ENCODE peak calls at places on chromosomes 7 and 10, in six cellular contexts. Q, H, O, N, W and Y are unnamed samples. For H3K36me3, the result is how much of the 10 kb centered on the place peaks cover.

GRCh38 chr7:50791921-50792341 is 9.2 kb upstream of the GRB10 start:
- DNase-seq in O (peak), W (no peak), Q (peak), H (no peak), N (peak), Y (peak)

GRCh38 chr7:22291979-22292378 is 65.0 kb downstream of the RAPGEF5 start:
- DNase-seq in W (no peak), O (no peak), Q (no peak), N (no peak), H (no peak), Y (no peak)

GRCh38 chr10:61795551-61795950 is 105.9 kb upstream of the ARID5B start:
- DNase-seq in Q (no peak), O (peak), W (no peak), H (no peak), N (no peak), Y (no peak)

GRCh38 chr10:35195361-35196306 is 69.0 kb downstream of the CREM start:
- DNase-seq in N (peak), Q (peak), W (peak), O (peak), H (no peak), Y (peak)

GRCh38 chr10:79116801-79117723 is 48.3 kb downstream of the ZMIZ1 start:
- DNase-seq in W (peak), Q (no peak), H (no peak), O (peak), N (peak), Y (no peak)

GRCh38 chr10:6473901-6474370 is 106.1 kb downstream of the PRKCQ start:
- DNase-seq in O (peak), W (peak), H (no peak), N (peak), Q (no peak), Y (peak)

GRCh38 chr10:92699518-92700272 is 9.9 kb downstream of the HHEX start:
- DNase-seq in O (peak), Q (peak), W (no peak), H (peak), N (peak), Y (peak)

GRCh38 chr7:108299251-108300014 is 156.8 kb downstream of the NRCAM start:
- DNase-seq in Q (peak), O (peak), W (no peak), H (no peak), N (no peak), Y (no peak)

GRCh38 chr10:118835682-118836326 is 81.0 kb upstream of the CACUL1 start:
- DNase-seq in H (no peak), Q (no peak), N (no peak), O (no peak), W (no peak), Y (no peak)

GRCh38 chr7:79451580-79451979 is 1.9 kb downstream of the MAGI2 start:
- DNase-seq in O (peak), Q (no peak), W (no peak), H (no peak), N (no peak), Y (no peak)

GRCh38 chr7:20858913-20859312 is 72.2 kb upstream of the SP8 start:
- DNase-seq in H (no peak), Q (no peak), O (no peak), W (no peak), N (no peak), Y (no peak)

GRCh38 chr10:110361800-110362456 is 57.2 kb upstream of the SMNDC1 start:
- DNase-seq in Q (no peak), W (peak), O (no peak), N (no peak), H (no peak), Y (no peak)

GRCh38 chr7:9600974-9601373 is 1167.6 kb downstream of the NXPH1 start:
- DNase-seq in N (no peak), H (peak), Q (no peak), O (no peak), W (no peak), Y (no peak)

GRCh38 chr7:107613439-107613838 is 33.4 kb downstream of the BCAP29 start:
- DNase-seq in Q (no peak), H (no peak), N (no peak), W (no peak), O (peak), Y (no peak)

GRCh38 chr10:124152139-124152780 is 58.9 kb upstream of the CHST15 start:
- DNase-seq in N (peak), W (no peak), Q (no peak), O (peak), H (no peak), Y (peak)

GRCh38 chr10:133067152-133068090 is 20.3 kb upstream of the ADGRA1 start:
- DNase-seq in O (no peak), W (no peak), N (peak), Q (no peak), H (no peak), Y (no peak)

GRCh38 chr10:110495731-110496552 is 1.8 kb upstream of the DUSP5 start:
- DNase-seq in Q (peak), O (no peak), W (no peak), H (peak), N (peak), Y (peak)

GRCh38 chr10:113073549-113074189 is 123.6 kb downstream of the TCF7L2 start:
- DNase-seq in O (peak), N (peak), Q (peak), H (no peak), W (no peak), Y (no peak)

GRCh38 chr10:97217299-97217698 is 31.5 kb upstream of the SLIT1 start:
- DNase-seq in O (no peak), Q (peak), N (no peak), H (no peak), W (no peak), Y (no peak)

GRCh38 chr7:158655931-158656441 is 48.6 kb downstream of the NCAPG2 start:
- DNase-seq in O (no peak), H (no peak), W (peak), Q (no peak), N (no peak), Y (no peak)

GRCh38 chr7:131354390-131354789 is 26.7 kb downstream of the MKLN1 start:
- DNase-seq in H (no peak), N (no peak), W (no peak), Q (no peak), O (no peak), Y (peak)

GRCh38 chr10:20888620-20889337 is 8.3 kb downstream of the NEBL start:
- DNase-seq in W (no peak), O (no peak), H (no peak), Q (no peak), N (peak), Y (no peak)

GRCh38 chr10:72802291-72803118 is 91.0 kb upstream of the OIT3 start:
- DNase-seq in H (no peak), N (peak), Q (peak), W (no peak), O (no peak), Y (peak)

GRCh38 chr10:70381491-70382421 is 669 bp downstream of the LRRC20 start:
- DNase-seq in N (peak), O (peak), H (peak), Q (peak), W (peak), Y (peak)

GRCh38 chr7:124171068-124171467 is 138.2 kb upstream of the TMEM229A start:
- DNase-seq in N (peak), W (peak), Q (no peak), H (no peak), O (peak), Y (peak)

GRCh38 chr10:94018107-94018506 is 24.4 kb downstream of the PLCE1 start:
- DNase-seq in N (no peak), Q (no peak), O (no peak), H (no peak), W (no peak), Y (no peak)

GRCh38 chr7:116582164-116582732 is 57.4 kb downstream of the CAV1 start:
- DNase-seq in H (no peak), W (no peak), O (peak), Q (peak), N (peak), Y (peak)

GRCh38 chr10:47269294-47269693 is 30.7 kb upstream of the GDF10 start:
- DNase-seq in O (no peak), H (no peak), W (no peak), N (peak), Q (no peak), Y (no peak)

GRCh38 chr7:95396136-95397032 is at the start of gene PON3:
- DNase-seq in Q (peak), H (peak), W (peak), N (no peak), O (peak), Y (no peak)

GRCh38 chr10:110007171-110007700 is 548 bp upstream of the ADD3 start:
- DNase-seq in N (no peak), H (no peak), W (no peak), Q (no peak), O (peak), Y (no peak)

GRCh38 chr10:24737001-24737400 is 13.3 kb upstream of the ARHGAP21 start:
- DNase-seq in N (peak), Q (no peak), W (no peak), H (no peak), O (peak), Y (peak)

GRCh38 chr10:98242823-98243222 is 25.2 kb downstream of the LOXL4 start:
- DNase-seq in O (no peak), N (peak), H (no peak), Q (peak), W (no peak), Y (peak)

GRCh38 chr10:122113161-122113944 is 124.4 kb downstream of the TACC2 start:
- DNase-seq in H (peak), Q (peak), W (no peak), N (peak), O (peak), Y (peak)

GRCh38 chr10:122114156-122114747 is 125.3 kb downstream of the TACC2 start:
- DNase-seq in O (no peak), W (no peak), H (no peak), N (peak), Q (peak), Y (peak)

GRCh38 chr10:122115874-122116273 is 126.9 kb downstream of the TACC2 start:
- DNase-seq in Q (no peak), W (no peak), H (no peak), O (no peak), N (peak), Y (no peak)

GRCh38 chr10:122112021-122112616 is 123.2 kb downstream of the TACC2 start:
- DNase-seq in W (no peak), O (no peak), Q (peak), N (peak), H (no peak), Y (no peak)

GRCh38 chr10:122112625-122113160 is 123.7 kb downstream of the TACC2 start:
- DNase-seq in O (peak), W (no peak), N (peak), Q (peak), H (peak), Y (peak)
- H3K9ac ChIP-seq in O (peak), W (no peak), N (peak), Q (peak), H (peak), Y (peak)

DNA sequence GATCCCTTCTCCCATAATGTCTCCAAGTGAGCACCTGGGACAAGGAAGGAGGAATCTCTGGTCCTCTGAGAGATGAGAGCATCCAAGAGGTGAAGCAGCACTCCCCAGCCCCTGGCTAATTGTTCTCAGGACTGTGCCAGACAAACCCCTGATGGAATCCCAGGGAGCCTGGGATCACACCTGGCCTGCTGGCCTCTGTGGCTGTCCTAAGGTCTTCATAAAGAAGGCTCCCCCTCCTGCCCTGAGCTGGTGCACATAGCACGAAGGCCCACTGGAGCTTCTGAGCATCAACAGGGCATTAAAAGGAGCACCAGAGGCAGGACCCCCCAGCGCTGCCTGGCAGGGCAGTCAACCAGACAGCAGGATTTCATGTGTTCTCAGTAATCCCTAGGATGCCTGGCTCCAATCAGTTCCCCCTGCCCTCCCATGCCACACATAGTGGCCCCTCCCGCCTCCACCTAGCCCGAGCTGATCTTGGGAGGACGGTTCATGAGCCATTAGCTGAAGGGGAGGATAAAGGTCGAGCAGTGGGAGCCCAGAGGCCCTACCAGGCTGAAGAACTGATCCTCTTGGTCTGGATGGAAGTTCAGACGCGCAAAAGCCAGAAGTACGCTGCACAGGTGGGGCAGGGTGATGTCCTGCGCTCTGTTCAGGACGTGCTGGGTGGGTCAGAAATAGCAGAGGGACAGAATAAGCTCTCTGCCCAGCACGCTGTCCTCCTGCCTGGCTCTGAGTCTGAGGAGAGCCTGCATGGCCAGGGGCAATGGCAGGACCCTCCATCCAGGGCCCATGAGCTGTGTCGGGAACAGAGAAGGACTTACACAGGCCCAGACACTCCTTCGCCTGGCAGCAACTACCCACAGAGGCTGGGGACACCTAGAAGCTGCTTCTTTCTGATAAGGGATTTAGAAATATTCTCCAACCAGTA is 8.4 kb downstream of the TBRG4 start:
- DNase-seq in N (no peak), O (no peak), Q (no peak), W (no peak), H (no peak), Y (no peak)
- H3K36me3 ChIP-seq in N (under half), O (half or more), Q (half or more), W (under half), H (half or more), Y (half or more)

GRCh38 chr7:37932993-37933392 is 12.6 kb downstream of the EPDR1 start:
- DNase-seq in N (no peak), O (no peak), Q (no peak), W (no peak), H (no peak), Y (no peak)
- H3K9ac ChIP-seq in N (no peak), O (no peak), Q (no peak), W (no peak), H (no peak), Y (no peak)

GRCh38 chr10:131300508-131300907 is 11.0 kb downstream of the TCERG1L start:
- DNase-seq in Q (no peak), N (no peak), H (no peak), O (no peak), W (no peak), Y (no peak)
- H3K36me3 ChIP-seq in Q (under half), N (under half), H (under half), O (under half), W (under half), Y (under half)

GRCh38 chr7:101823086-101823485 is 5.7 kb downstream of the CUX1 start:
- DNase-seq in W (no peak), H (no peak), N (no peak), O (peak), Q (no peak), Y (no peak)
- H3K9ac ChIP-seq in W (no peak), H (no peak), N (no peak), O (no peak), Q (no peak), Y (no peak)

GRCh38 chr7:88204525-88205103 is 15.2 kb downstream of the SRI start:
- DNase-seq in Q (no peak), W (no peak), H (no peak), N (no peak), O (no peak), Y (no peak)
- H3K36me3 ChIP-seq in Q (under half), W (under half), H (half or more), N (under half), O (under half), Y (half or more)

GRCh38 chr7:55074008-55074499 is 55.2 kb downstream of the EGFR start:
- DNase-seq in Q (peak), O (peak), N (peak), W (peak), H (no peak), Y (peak)
- H3K9ac ChIP-seq in Q (no peak), O (no peak), N (peak), W (peak), H (no peak), Y (peak)

GRCh38 chr7:128842674-128843641 is 12.8 kb downstream of the FLNC start:
- DNase-seq in O (peak), W (no peak), N (no peak), Q (no peak), H (no peak), Y (no peak)

GRCh38 chr7:128845475-128845874 is 15.3 kb downstream of the FLNC start:
- DNase-seq in H (no peak), N (no peak), Q (no peak), O (no peak), W (no peak), Y (no peak)

GRCh38 chr7:128845987-128846386 is 15.8 kb downstream of the FLNC start:
- DNase-seq in O (no peak), N (no peak), H (no peak), W (no peak), Q (no peak), Y (no peak)

GRCh38 chr7:128844777-128845311 is 14.6 kb downstream of the FLNC start:
- DNase-seq in H (no peak), W (no peak), N (no peak), O (no peak), Q (no peak), Y (no peak)

DNA sequence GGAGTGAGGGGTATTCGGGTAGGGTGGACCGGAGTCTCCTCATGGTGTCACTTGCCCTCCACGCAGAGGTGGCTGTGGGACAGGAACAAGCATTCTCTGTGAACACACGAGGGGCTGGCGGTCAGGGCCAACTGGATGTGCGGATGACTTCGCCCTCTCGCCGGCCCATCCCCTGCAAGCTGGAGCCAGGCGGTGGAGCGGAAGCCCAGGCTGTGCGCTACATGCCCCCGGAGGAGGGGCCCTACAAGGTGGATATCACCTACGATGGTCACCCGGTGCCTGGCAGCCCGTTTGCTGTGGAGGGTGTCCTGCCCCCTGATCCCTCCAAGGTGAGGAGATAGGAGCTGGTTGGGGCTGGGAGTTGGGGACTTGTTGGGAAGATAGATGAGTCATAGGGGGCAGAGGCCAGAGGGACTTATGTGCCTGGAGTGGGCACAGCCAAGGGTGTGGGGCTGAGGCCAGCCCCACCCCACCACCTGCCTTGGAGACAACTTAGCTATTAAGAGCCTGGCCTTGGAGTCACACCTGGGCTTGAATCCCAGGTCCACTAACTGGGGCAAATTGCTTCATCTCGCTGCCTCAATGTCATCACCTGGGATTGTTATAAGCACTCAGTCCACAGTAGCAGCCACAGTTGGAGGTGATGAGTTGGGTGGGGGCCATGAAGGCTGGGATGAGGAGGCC is 13.9 kb downstream of the FLNC start:
- DNase-seq in W (no peak), N (no peak), O (no peak), H (no peak), Q (no peak), Y (no peak)
- H3K36me3 ChIP-seq in W (under half), N (half or more), O (half or more), H (under half), Q (half or more), Y (half or more)

GRCh38 chr10:19663344-19663743 is 152.9 kb upstream of the PLXDC2 start:
- DNase-seq in N (no peak), W (no peak), O (no peak), Q (no peak), H (no peak), Y (no peak)
- H3K9ac ChIP-seq in N (no peak), W (no peak), O (no peak), Q (no peak), H (no peak), Y (no peak)

GRCh38 chr7:142257958-142258357 is at the start of gene PRSS58:
- DNase-seq in Q (no peak), W (no peak), N (no peak), H (no peak), O (no peak), Y (no peak)
- H3K36me3 ChIP-seq in Q (under half), W (under half), N (under half), H (under half), O (under half), Y (under half)